ENCODE peak calls at places on chromosomes 11 and 22, in ten cellular contexts. I is brain microvascular endothelial cell, J is HAP-1, U is adrenal gland, Z is left ventricle myocardium inferior, T is neural progenitor cell, G is GM23248, E is esophagus squamous epithelium, P is right lobe of liver, A is thoracic aorta. V is an unnamed sample. For H3K27me3 and H3K36me3, the result is how much of the 10 kb centered on the place peaks cover.

GRCh38 chr11:72319261-72319660 is 75.3 kb upstream of the PHOX2A start:
- DNase-seq in U (no peak), T (no peak), P (no peak), G (no peak), A (no peak), Z (no peak), I (no peak), E (no peak), J (no peak), V (no peak)

GRCh38 chr11:112195906-112196305 is 20.6 kb downstream of the BCO2 start:
- DNase-seq in G (peak), E (no peak), J (no peak), I (no peak), Z (no peak), P (no peak), T (no peak), A (no peak), U (no peak), V (peak)

GRCh38 chr11:117570701-117571100 is 226.3 kb downstream of the DSCAML1 start:
- DNase-seq in U (no peak), P (peak), I (no peak), E (no peak), G (no peak), A (no peak), T (no peak), Z (no peak), J (no peak), V (no peak)

GRCh38 chr11:112042161-112042960 is 17.2 kb downstream of the DLAT start:
- DNase-seq in I (peak), U (no peak), G (peak), A (no peak), T (no peak), J (no peak), P (no peak), E (no peak), Z (no peak), V (no peak)

GRCh38 chr11:8262552-8263108 is 1.0 kb downstream of the LMO1 start:
- DNase-seq in E (no peak), U (peak), P (peak), T (peak), A (no peak), J (peak), Z (peak), I (peak), G (peak), V (peak)

GRCh38 chr11:47185305-47186075 is 744 bp downstream of the PACSIN3 start:
- DNase-seq in J (peak), Z (peak), A (no peak), P (peak), T (peak), E (no peak), I (peak), U (peak), G (peak), V (peak)

GRCh38 chr11:47148903-47149535 is 27.7 kb downstream of the ARFGAP2 start:
- DNase-seq in G (peak), A (no peak), Z (peak), U (no peak), I (no peak), P (no peak), E (no peak), T (no peak), J (no peak), V (peak)

GRCh38 chr11:811446-812245 is 1.9 kb downstream of the RPLP2 start:
- DNase-seq in I (no peak), T (no peak), J (peak), P (no peak), E (no peak), A (no peak), U (no peak), Z (no peak), G (peak), V (no peak)

GRCh38 chr11:12066056-12066798 is 44.2 kb upstream of the MICAL2 start:
- DNase-seq in A (peak), Z (no peak), I (peak), G (peak), P (no peak), J (no peak), U (peak), T (no peak), E (no peak), V (peak)

GRCh38 chr11:122071680-122072321 is 44.2 kb downstream of the BLID start:
- DNase-seq in I (no peak), G (no peak), E (no peak), A (no peak), U (no peak), P (no peak), J (peak), T (peak), Z (no peak), V (no peak)

DNA sequence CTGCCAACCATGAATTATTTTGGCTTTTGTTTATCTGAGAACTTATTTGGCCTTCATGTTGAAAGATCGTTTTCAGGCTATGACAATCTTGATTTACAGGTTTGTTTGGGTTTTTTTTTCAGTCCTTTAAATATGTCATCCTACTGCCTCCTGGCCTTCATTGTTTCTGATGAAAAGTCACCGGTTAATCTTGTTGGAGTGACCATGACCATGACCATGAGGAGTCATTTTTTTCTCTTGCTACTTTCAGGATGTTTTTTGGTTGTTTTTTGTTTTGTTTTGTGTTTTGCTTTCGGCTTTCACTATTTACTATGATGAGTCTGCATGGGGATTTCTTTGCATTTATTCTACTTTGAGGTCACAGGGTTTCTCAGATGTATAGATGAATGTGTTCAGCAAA is 81.6 kb downstream of the BRD1 start:
- DNase-seq in E (no peak), Z (no peak), U (no peak), T (no peak), J (no peak), G (no peak), P (no peak), A (no peak), I (no peak), V (no peak)
- H3K27me3 ChIP-seq in E (under half), Z (under half), U (under half), T (under half), J (under half), G (under half), P (under half), A (under half), I (under half), V (under half)

GRCh38 chr11:63817758-63818498 is 4.7 kb downstream of the SPINDOC start:
- DNase-seq in A (no peak), Z (no peak), J (no peak), P (no peak), U (no peak), G (no peak), I (no peak), T (no peak), E (no peak), V (no peak)

GRCh38 chr11:63822438-63822837 is 9.2 kb downstream of the SPINDOC start:
- DNase-seq in T (no peak), P (no peak), E (no peak), Z (no peak), I (no peak), U (no peak), A (no peak), G (no peak), J (no peak), V (no peak)

GRCh38 chr11:63818609-63819008 is 5.4 kb downstream of the SPINDOC start:
- DNase-seq in G (no peak), T (no peak), J (no peak), P (no peak), Z (no peak), U (no peak), I (no peak), A (no peak), E (no peak), V (no peak)

GRCh38 chr11:63816732-63817131 is 3.5 kb downstream of the SPINDOC start:
- DNase-seq in E (no peak), A (no peak), G (no peak), Z (no peak), U (no peak), I (no peak), P (no peak), J (no peak), T (no peak), V (no peak)

DNA sequence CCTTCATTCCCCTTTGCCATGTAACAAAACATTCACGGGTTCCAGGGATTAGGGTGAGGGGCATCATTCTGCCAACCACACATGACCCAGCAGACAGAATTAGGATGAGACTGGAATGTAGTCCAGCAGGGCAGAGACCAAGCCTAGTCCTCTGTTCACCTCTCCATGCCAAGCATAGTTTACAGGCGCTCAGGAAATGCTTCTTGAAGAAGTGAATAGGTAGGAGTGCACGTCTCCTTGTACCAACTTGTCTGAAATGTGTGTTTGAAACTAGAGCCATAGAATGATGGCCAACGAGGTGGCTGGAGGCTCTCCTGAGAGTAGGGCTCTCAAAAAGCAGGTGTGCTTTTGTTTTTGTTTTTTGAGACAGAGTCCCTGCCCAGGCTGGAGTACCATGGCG is 8.2 kb downstream of the SPINDOC start:
- DNase-seq in E (no peak), G (no peak), Z (no peak), I (no peak), U (no peak), P (no peak), J (no peak), T (no peak), A (no peak), V (no peak)
- H3K36me3 ChIP-seq in E (under half), G (under half), Z (half or more), I (half or more), U (half or more), P (under half), J (half or more), T (under half), A (half or more), V (half or more)

GRCh38 chr11:42806191-42806590 is 505.6 kb upstream of the API5 start:
- DNase-seq in Z (no peak), E (no peak), G (no peak), T (no peak), J (no peak), A (no peak), U (no peak), P (no peak), I (no peak), V (no peak)
- H3K27me3 ChIP-seq in Z (under half), E (under half), G (under half), T (under half), J (under half), A (under half), U (under half), P (under half), I (under half), V (under half)

GRCh38 chr11:20109731-20110445 is 50.4 kb downstream of the DBX1 start:
- DNase-seq in G (peak), E (no peak), A (no peak), J (no peak), Z (no peak), U (no peak), T (no peak), P (no peak), I (no peak), V (no peak)

GRCh38 chr11:20113147-20113435 is 47.2 kb downstream of the DBX1 start:
- DNase-seq in G (no peak), E (no peak), A (no peak), J (no peak), Z (no peak), T (no peak), I (no peak), U (no peak), P (no peak), V (no peak)

GRCh38 chr11:20111871-20112270 is 48.4 kb downstream of the DBX1 start:
- DNase-seq in A (no peak), Z (no peak), I (no peak), U (no peak), E (no peak), T (no peak), P (no peak), G (peak), J (no peak), V (no peak)

GRCh38 chr11:20112291-20113146 is 47.8 kb downstream of the DBX1 start:
- DNase-seq in J (peak), I (peak), U (peak), G (peak), T (no peak), Z (peak), A (peak), E (no peak), P (peak), V (peak)

DNA sequence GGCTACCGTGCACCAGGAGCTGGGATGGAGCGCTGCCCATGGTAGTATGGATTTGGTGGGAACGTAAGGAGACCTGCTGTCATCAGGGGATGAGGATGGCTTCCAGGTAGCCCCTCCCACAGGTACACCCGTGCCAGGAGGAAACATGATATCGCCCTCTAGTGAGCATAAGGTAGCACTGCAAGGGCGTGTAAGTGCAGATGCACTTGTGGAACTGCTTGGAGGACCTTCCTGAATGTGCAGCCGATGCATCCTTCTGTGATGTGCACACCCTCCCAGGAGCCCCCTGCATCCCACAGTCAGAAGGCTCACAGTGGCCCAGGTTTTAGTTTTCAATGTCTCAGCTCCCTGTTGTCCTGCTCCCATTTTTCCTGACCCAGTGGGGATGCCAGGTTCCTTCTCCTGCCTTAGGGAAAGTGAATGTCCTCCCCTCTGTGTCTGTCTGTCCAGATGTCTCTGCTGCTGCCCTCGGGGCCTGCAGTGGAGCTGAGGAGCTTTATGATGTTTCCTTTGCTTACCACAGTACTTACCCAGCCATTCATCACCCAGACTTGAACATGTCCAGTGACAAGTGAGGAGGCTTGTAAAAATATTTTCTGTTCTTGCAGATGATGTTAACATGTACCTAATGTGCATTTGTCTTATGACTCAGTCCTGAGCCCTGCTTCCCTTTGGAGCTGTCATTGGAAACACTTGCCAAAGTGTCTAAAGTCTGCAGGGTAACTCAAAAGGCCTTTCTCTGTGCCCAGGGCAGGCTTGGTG is 49.2 kb downstream of the DBX1 start:
- DNase-seq in J (peak), A (no peak), E (no peak), U (peak), G (peak), Z (no peak), P (no peak), I (peak), T (peak), V (peak)
- H3K36me3 ChIP-seq in J (under half), A (under half), E (under half), U (under half), G (under half), Z (under half), P (under half), I (under half), T (under half), V (half or more)

GRCh38 chr11:31817054-31817620 is 6.0 kb upstream of the PAX6 start:
- DNase-seq in G (no peak), U (no peak), T (peak), A (no peak), Z (no peak), I (no peak), E (no peak), P (no peak), J (peak), V (peak)
- H3K27me3 ChIP-seq in G (half or more), U (half or more), T (half or more), A (under half), Z (half or more), I (half or more), E (half or more), P (half or more), J (half or more), V (under half)

DNA sequence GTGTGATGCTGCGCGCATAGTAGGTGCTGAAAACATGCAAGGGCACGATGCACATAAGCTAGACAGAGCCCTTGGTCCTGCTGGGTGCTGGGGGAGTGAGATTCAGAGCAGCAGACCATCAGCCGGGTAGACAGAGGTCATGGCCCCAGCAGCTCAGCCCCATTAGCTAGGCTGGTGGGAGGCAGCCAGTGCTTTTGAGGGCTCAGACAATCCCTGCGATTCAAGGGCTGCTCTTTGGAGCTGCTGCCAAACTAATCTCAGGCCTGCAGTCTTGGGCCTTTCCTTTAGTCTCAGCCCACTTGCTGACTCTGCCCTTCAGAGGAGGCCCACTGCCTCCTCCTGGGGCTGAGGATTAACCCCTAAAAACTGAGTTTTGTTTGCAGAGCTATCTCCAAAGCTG is 256.7 kb upstream of the CADM1 start:
- DNase-seq in U (no peak), J (no peak), P (no peak), T (peak), A (no peak), G (no peak), I (no peak), E (no peak), Z (no peak), V (no peak)
- H3K36me3 ChIP-seq in U (under half), J (under half), P (under half), T (under half), A (under half), G (under half), I (under half), E (under half), Z (under half), V (under half)

DNA sequence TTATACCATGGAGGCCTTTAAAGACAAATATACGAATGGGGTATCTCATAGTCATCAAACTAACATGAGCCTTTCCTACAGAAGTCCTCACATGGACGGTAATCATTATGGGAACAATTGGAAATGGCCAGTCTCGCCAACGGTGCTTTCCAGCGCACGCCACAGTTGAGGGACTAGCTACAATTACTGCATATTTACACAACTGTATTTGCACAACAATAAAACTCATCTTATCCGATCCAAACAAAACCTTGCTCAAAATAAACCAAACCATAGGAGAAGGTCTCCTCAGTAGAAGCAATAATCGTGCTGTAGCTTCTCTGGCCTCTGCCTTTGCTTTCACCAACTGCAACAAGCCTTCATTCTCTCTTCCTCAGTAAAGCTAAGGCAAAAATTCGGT is 5.9 kb downstream of the CADM1 start:
- DNase-seq in A (no peak), Z (no peak), E (no peak), T (no peak), U (no peak), J (peak), I (no peak), P (no peak), G (no peak), V (no peak)
- H3K27me3 ChIP-seq in A (under half), Z (half or more), E (under half), T (under half), U (under half), J (under half), I (under half), P (under half), G (under half), V (under half)

DNA sequence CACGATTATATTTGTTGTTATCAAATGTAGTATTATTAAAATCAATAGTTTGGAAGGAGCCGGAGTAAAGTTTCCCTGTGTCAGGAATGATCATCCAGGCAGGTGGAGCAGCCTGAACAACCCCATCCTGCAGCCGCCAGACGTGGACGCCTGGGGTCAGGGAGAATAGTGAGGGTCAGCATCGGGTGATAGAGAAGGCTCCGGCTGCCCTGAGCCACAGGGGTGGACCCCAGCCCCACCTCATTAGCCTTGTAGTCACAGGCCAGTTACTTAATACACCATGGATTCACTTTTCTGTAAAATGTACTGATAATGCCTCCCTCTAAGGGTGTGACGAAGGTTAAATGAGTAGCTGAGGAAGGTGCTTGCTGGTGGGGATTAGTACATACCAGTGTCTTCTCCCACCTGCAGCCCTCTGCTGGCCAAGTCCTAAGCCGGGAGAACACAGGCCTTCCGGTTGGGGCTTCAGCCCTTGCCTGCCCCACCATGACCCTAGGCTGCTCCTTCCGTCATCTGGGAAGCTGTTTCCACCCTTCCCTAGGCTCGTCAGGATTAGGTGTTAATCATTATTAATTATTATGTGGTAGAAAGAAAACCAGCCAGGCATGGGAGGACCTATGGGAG is 14.9 kb downstream of the TMEM121B start:
- DNase-seq in T (peak), G (no peak), P (no peak), Z (no peak), U (no peak), I (no peak), A (no peak), J (no peak), E (no peak), V (no peak)
- H3K36me3 ChIP-seq in T (under half), G (under half), P (half or more), Z (half or more), U (half or more), I (under half), A (half or more), J (under half), E (under half), V (under half)

GRCh38 chr22:22072169-22072836 is 89.7 kb upstream of the TOP3B start:
- DNase-seq in U (no peak), P (no peak), A (no peak), E (no peak), J (no peak), G (no peak), I (no peak), T (no peak), Z (no peak), V (no peak)
- H3K27me3 ChIP-seq in U (under half), P (under half), A (under half), E (under half), J (under half), G (under half), I (under half), T (half or more), Z (half or more), V (under half)